ENCODE peak calls at places on chromosomes 16 and 17, in six cellular contexts. G is stimulated activated CD8-positive, alpha-beta memory T cell treated with anti-CD3 and anti-CD28 coated beads, Interleukin-15, amount 100 ng/mL, for 4 hours; J is epithelial cell of esophagus; H is AG10803; N is AG04449; T is EL. Y is an unnamed sample.

GRCh38 chr17:12089809-12090384 is 69.2 kb downstream of the MAP2K4 start:
- DNase-seq in G (no peak), J (peak), N (peak), H (peak), T (peak), Y (peak)

GRCh38 chr16:88542231-88542630 is 28.0 kb upstream of the ZC3H18 start:
- DNase-seq in H (no peak), G (no peak), N (no peak), T (no peak), J (no peak), Y (no peak)

GRCh38 chr17:82941021-82942001 is 101.5 kb upstream of the ZNF750 start:
- DNase-seq in H (no peak), T (no peak), J (no peak), N (no peak), G (no peak), Y (no peak)

GRCh38 chr16:19753815-19754643 is 36.0 kb downstream of the IQCK start:
- DNase-seq in T (peak), G (no peak), H (no peak), N (no peak), J (peak), Y (peak)

GRCh38 chr17:48427598-48427997 is 2.4 kb downstream of the SKAP1 start:
- DNase-seq in H (no peak), N (no peak), J (no peak), G (peak), T (no peak), Y (peak)

GRCh38 chr17:66522591-66523272 is 220.3 kb downstream of the PRKCA start:
- DNase-seq in H (no peak), N (no peak), J (peak), G (no peak), T (peak), Y (peak)

GRCh38 chr17:60390223-60390622 is 1.7 kb downstream of the USP32 start:
- DNase-seq in G (no peak), J (peak), N (no peak), T (peak), H (peak), Y (peak)

GRCh38 chr16:3503513-3503912 is 2.7 kb downstream of the CLUAP1 start:
- DNase-seq in T (no peak), N (no peak), H (no peak), J (peak), G (peak), Y (no peak)

GRCh38 chr17:45246861-45247428 is 14.9 kb downstream of the SPATA32 start:
- DNase-seq in G (no peak), N (no peak), T (no peak), J (no peak), H (no peak), Y (peak)

GRCh38 chr16:80233097-80233835 is 307.5 kb upstream of the DYNLRB2 start:
- DNase-seq in G (no peak), T (no peak), H (no peak), N (no peak), J (no peak), Y (no peak)

GRCh38 chr17:3870871-3871306 is 22.0 kb downstream of the CAMKK1 start:
- DNase-seq in T (no peak), G (no peak), N (no peak), H (no peak), J (no peak), Y (no peak)

Y was measured in PC-3.